ENCODE peak calls at places on chromosomes 4 and X, in five cellular contexts. Z, S, F, U and W are unnamed samples.

GRCh38 chrX:42119076-42119475 is 195.7 kb upstream of the CASK start:
- DNase-seq in Z (no peak), S (no peak), F (no peak), U (no peak), W (no peak)

GRCh38 chrX:148574247-148574973 is 74.0 kb downstream of the AFF2 start:
- DNase-seq in Z (no peak), S (no peak), F (no peak), U (no peak), W (no peak)

GRCh38 chr4:86894465-86894864 is 2.2 kb upstream of the C4orf36 start:
- DNase-seq in Z (no peak), S (no peak), F (no peak), U (no peak), W (no peak)

GRCh38 chr4:70838400-70838971 is 1.2 kb downstream of the GRSF1 start:
- DNase-seq in Z (no peak), S (no peak), F (no peak), U (no peak), W (no peak)

GRCh38 chr4:95410387-95411005 is 138.3 kb downstream of the UNC5C start:
- DNase-seq in Z (no peak), S (no peak), F (no peak), U (no peak), W (no peak)

GRCh38 chrX:3713225-3713936 is at the start of gene PRKX:
- DNase-seq in Z (peak), S (no peak), F (peak), U (peak), W (peak)

GRCh38 chr4:89496851-89497250 is 189.3 kb upstream of the GPRIN3 start:
- DNase-seq in Z (no peak), S (no peak), F (no peak), U (no peak), W (no peak)

GRCh38 chr4:168879178-168879577 is 130.9 kb downstream of the CBR4 start:
- DNase-seq in Z (no peak), S (no peak), F (no peak), U (no peak), W (no peak)

GRCh38 chrX:26925088-26925487 is 538.1 kb downstream of the PPP4R3C start:
- DNase-seq in Z (no peak), S (no peak), F (no peak), U (no peak), W (no peak)

GRCh38 chr4:140935259-140935658 is 179.1 kb upstream of the TBC1D9 start:
- DNase-seq in Z (no peak), S (no peak), F (no peak), U (no peak), W (no peak)

GRCh38 chrX:136608295-136608933 is 39.5 kb upstream of the CD40LG start:
- DNase-seq in Z (no peak), S (no peak), F (no peak), U (peak), W (peak)

GRCh38 chr4:104381729-104382128 is 113.0 kb downstream of the CXXC4 start:
- DNase-seq in Z (no peak), S (no peak), F (no peak), U (no peak), W (no peak)

GRCh38 chrX:367349-367748 is 19.4 kb downstream of the PPP2R3B start:
- DNase-seq in Z (peak), S (no peak), F (no peak), U (no peak), W (no peak)

GRCh38 chr4:138242076-138242829 is at the start of gene SLC7A11:
- DNase-seq in Z (no peak), S (peak), F (peak), U (peak), W (peak)

GRCh38 chr4:83191026-83191425 is 76.5 kb upstream of the PLAC8 start:
- DNase-seq in Z (no peak), S (no peak), F (no peak), U (no peak), W (no peak)

GRCh38 chr4:77930876-77931275 is 68.2 kb downstream of the MRPL1 start:
- DNase-seq in Z (no peak), S (no peak), F (no peak), U (no peak), W (no peak)

GRCh38 chr4:158018831-158019230 is 154.0 kb downstream of the GASK1B start:
- DNase-seq in Z (no peak), S (no peak), F (no peak), U (no peak), W (no peak)

GRCh38 chrX:38282044-38282443 is 45.3 kb downstream of the RPGR start:
- DNase-seq in Z (no peak), S (no peak), F (no peak), U (no peak), W (no peak)

GRCh38 chr4:41142946-41143720 is 71.2 kb downstream of the APBB2 start:
- DNase-seq in Z (no peak), S (peak), F (no peak), U (no peak), W (no peak)